ENCODE peak calls at places on chromosomes 11 and 22, in seven cellular contexts. U is IMR-90, R is H9, M is neuronal stem cell, V is H1, Z is mesendoderm, W is trophoblast cell. Q is an unnamed sample. For H3K4me1, the result is how much of the 10 kb centered on the place peaks cover.

GRCh38 chr22:28815729-28816128 is 15.4 kb upstream of the XBP1 start:
- DNase-seq in U (no peak), R (no peak), M (no peak), V (no peak), Z (no peak), W (no peak), Q (no peak)

GRCh38 chr11:109914038-109914437 is 179.2 kb upstream of the ZC3H12C start:
- DNase-seq in U (no peak), R (no peak), M (no peak), V (no peak), Z (peak), W (peak), Q (no peak)

GRCh38 chr11:10746871-10747270 is 4.2 kb upstream of the CTR9 start:
- DNase-seq in U (no peak), R (no peak), M (no peak), V (no peak), Z (no peak), W (peak), Q (no peak)

GRCh38 chr11:117809236-117810055 is 12.4 kb upstream of the DSCAML1 start:
- DNase-seq in U (peak), R (peak), M (peak), V (no peak), Z (peak), W (peak), Q (peak)

GRCh38 chr11:43268161-43268560 is 43.6 kb upstream of the API5 start:
- DNase-seq in U (no peak), R (no peak), M (no peak), V (no peak), Z (no peak), W (no peak), Q (no peak)

GRCh38 chr11:95835351-95835750 is 45.1 kb downstream of the CEP57 start:
- DNase-seq in U (peak), R (no peak), M (no peak), V (no peak), Z (no peak), W (no peak), Q (no peak)

GRCh38 chr11:121553806-121554205 is 101.0 kb upstream of the SORL1-AS1 start:
- DNase-seq in U (peak), R (no peak), M (no peak), V (no peak), Z (no peak), W (peak), Q (no peak)

GRCh38 chr11:32960553-32961164 is 55.0 kb upstream of the DEPDC7 start:
- DNase-seq in U (peak), R (no peak), M (peak), V (no peak), Z (peak), W (peak), Q (peak)

GRCh38 chr11:100791873-100792272 is 104.8 kb downstream of the ARHGAP42 start:
- DNase-seq in U (peak), R (peak), M (no peak), V (peak), Z (peak), W (no peak), Q (no peak)

GRCh38 chr22:39155421-39155820 is 2.9 kb upstream of the CBX7 start:
- DNase-seq in U (no peak), R (no peak), M (no peak), V (no peak), Z (no peak), W (no peak), Q (no peak)

DNA sequence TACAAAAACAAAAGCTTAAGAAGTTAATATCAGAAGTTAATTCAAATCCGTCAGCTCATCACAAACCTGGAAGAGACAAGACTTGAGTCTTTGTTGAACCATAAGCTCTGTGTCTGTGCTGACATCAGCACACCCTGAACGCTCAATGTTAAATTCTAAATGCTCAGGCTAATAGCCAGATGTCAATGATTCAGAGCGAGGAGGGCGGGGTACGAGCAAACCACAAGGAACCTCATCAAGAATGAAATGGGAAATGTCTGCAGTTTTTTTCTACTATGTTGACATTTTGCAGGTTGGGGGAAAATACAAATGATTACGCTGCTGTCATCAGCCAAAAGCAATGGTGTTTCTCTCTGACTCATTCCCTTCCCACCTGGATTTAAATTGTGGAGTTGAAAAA is 1057.2 kb downstream of the NTM start:
- DNase-seq in U (no peak), R (no peak), M (no peak), V (no peak), Z (no peak), W (no peak), Q (no peak)
- H3K23ac ChIP-seq in U (no peak), R (no peak), M (no peak), V (no peak), Z (no peak), W (no peak), Q (no peak)

DNA sequence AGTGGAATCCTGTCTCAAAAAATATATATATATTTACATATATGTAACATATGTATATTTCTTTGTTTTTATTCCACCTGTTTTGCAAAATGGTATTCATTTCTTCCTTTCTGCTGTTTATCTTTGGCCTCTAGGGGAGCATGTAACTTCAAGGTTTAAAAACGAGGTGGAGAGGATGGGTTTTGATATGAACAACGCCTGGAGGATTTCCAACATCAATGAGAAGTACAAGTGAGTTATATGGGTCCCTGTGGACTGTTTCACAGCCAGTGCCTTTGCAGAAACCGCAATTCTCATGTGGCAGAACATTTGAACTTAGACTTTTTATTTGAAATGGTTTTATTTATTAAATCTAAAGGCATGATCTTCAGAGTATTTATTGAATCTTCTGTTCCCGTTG is 81.6 kb upstream of the HORMAD2 start:
- DNase-seq in U (no peak), R (no peak), M (no peak), V (no peak), Z (no peak), W (no peak), Q (no peak)
- H3K4me1 ChIP-seq in U (under half), R (under half), M (under half), V (under half), Z (under half), W (under half), Q (under half)

DNA sequence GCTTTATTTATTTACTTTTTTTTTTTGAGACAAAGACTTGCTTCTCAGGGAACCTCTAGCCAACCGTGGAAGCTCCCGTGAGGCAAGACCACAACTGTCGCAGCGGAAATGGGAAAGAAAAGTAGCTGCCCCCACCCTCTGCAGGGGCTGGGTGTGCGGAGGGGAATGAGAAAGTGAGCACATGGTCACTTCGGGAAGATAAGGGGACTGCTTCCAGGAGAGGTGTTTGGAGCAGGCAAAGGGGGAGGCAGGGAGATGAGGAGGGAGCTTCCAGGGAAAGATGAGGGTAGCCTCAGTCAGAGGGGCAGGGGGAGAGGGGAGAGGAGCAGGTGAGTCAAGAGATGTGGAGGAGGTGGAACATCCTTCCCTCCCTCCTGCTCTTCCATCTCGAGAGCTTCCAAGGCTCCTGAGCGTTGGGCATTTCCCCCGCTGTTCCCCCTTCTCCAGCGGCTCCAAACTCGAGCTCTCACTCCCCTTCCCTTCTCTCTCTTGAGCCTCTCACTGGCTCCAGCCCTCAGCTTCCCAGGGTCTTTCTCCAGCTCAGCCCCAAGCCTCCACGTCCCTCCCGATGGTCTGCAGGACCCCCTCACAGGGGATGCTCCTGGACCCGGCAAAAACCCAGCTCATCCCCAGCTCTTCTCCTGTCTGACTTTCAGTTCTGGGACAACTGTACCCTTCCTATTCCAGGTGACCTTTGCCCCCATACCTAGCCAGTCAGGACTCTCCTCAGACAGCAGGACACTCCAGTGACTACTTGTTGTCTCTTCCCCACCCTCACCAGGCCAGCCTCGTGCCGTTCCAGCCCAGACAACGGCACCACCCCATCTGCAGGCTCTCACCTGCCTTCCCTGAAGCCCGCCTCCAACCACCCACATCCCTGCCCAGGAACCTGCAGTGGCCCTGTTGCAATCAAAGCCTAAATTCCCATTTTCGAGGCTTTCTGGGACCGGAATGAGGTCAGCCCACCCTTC is 4.0 kb downstream of the IL2RB start:
- DNase-seq in U (peak), R (no peak), M (no peak), V (no peak), Z (no peak), W (no peak), Q (peak)
- H3K23ac ChIP-seq in U (no peak), R (no peak), M (no peak), V (no peak), Z (no peak), W (no peak), Q (no peak)

DNA sequence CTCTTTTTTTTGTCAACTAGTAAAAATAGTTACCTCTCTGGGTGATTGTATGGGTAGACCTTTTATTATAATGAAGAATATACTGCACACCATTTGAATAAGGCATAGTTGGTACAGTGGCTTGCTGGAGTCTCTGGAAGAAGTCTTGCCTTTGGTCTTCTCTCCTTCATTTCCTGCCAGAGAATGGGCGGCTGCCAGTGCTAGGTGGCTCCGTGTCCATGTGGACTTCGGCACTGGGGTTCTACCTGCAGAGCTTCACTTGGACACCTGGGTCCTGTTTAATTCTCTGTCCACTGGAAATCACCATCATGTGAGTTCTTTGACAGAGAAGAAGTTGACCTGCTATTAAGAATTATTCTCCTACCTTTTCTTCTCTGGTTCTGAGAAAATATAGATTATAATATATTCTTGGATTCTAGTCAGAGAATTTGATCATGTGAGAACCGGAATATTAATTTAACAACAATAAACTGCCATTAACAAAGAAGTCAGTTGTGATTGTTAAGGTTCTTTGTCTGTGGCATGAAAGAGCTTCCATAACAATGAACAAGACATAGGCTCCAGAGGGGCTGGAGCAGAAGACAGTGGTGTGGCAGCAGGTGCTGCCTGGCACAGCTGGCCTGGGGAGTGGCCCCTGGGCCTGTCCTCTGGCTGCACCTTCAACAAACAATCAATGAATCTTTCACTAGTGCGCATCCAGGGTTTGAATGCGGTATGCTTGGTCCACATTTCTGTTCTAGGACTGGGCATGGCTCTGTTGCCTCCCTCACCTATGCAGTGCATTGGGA is 77.5 kb downstream of the PPFIBP2 start:
- DNase-seq in U (no peak), R (no peak), M (no peak), V (no peak), Z (no peak), W (no peak), Q (no peak)
- H3K4me1 ChIP-seq in U (under half), R (under half), M (under half), V (under half), Z (under half), W (under half), Q (under half)

GRCh38 chr11:639324-639977 is 2.4 kb downstream of the DRD4 start:
- DNase-seq in U (no peak), R (no peak), M (no peak), V (no peak), Z (no peak), W (no peak), Q (no peak)
- H3K23ac ChIP-seq in U (no peak), R (no peak), M (peak), V (no peak), Z (no peak), W (no peak), Q (peak)

DNA sequence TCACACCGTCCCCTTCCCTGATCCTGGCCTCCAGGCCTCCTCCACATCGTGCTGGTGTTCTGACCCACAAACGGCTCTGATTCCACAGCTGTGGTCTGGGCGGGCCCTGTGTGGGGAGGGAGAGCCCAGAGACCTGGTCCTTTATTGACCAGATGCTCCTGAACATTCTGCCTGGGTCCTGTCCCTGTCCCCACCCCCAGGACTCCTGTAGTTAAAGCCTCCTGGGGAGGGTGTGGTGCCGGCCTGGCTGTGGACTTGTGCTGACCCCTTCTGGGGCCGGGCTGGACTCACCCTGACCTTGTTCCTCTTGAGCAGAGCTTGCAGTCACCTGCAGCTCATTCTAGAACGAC is 128.7 kb downstream of the CTTN start:
- DNase-seq in U (no peak), R (no peak), M (no peak), V (no peak), Z (no peak), W (no peak), Q (no peak)
- H3K4me1 ChIP-seq in U (under half), R (under half), M (under half), V (under half), Z (under half), W (under half), Q (under half)

DNA sequence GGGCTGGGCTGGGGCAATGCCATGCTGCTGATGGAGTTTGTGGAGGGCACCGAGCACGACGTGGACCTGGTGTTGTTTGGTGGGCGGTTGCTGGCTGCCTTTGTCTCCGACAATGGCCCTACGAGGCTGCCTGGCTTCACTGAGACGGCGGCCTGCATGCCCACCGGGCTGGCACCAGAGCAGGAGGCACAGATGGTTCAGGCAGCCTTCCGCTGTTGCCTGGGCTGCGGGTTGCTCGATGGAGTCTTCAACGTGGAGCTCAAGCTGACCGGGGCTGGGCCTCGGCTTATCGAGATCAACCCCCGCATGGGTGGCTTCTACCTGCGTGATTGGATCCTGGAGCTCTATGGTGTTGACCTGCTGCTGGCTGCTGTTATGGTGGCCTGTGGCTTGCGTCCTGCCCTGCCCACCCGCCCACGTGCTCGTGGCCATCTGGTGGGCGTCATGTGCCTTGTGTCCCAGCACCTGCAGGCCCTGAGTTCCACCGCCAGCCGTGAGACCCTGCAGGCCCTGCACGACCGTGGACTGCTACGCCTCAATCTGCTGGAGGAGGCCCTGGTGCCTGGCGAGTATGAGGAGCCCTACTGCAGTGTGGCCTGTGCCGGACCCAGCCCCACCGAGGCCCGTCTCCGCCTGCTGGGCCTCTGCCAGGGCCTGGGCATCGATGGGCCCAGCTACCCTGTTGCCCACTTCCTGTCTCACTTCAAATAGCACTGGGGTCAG is 4.2 kb upstream of the RPS6KB2 start:
- DNase-seq in U (no peak), R (no peak), M (no peak), V (no peak), Z (no peak), W (no peak), Q (no peak)
- H3K23ac ChIP-seq in U (no peak), R (no peak), M (peak), V (no peak), Z (no peak), W (no peak), Q (no peak)

GRCh38 chr11:68825603-68826002 is 16.1 kb downstream of the CPT1A start:
- DNase-seq in U (no peak), R (peak), M (no peak), V (no peak), Z (peak), W (peak), Q (no peak)

GRCh38 chr11:68826726-68827125 is 15.0 kb downstream of the CPT1A start:
- DNase-seq in U (no peak), R (no peak), M (no peak), V (no peak), Z (no peak), W (no peak), Q (no peak)

GRCh38 chr11:68827733-68828132 is 14.0 kb downstream of the CPT1A start:
- DNase-seq in U (no peak), R (no peak), M (no peak), V (no peak), Z (no peak), W (no peak), Q (no peak)

GRCh38 chr11:68828957-68829356 is 12.8 kb downstream of the CPT1A start:
- DNase-seq in U (no peak), R (no peak), M (no peak), V (no peak), Z (no peak), W (no peak), Q (no peak)

GRCh38 chr11:68828155-68828931 is 13.4 kb downstream of the CPT1A start:
- DNase-seq in U (no peak), R (no peak), M (no peak), V (no peak), Z (no peak), W (no peak), Q (no peak)
- H3K4me1 ChIP-seq in U (under half), R (under half), M (under half), V (under half), Z (under half), W (under half), Q (under half)

DNA sequence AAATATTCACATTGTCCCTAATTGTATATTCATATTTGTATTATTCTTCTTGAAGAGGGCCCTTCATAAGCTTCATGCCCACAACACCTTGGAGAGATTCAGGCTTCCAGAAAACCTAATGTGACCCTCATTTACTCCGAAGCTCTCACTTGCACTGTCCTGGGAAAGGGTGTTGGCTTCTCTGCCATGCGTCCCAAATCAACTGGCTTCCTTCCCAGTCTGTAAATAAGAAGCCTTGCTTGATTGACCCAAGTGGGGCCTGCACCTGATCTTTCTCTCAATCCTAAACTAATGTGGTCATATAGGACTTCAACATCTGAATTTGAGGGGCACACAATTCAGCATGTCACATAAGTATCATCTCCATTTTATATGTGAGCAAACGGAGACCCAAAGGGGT is 40.5 kb upstream of the ZBTB16 start:
- DNase-seq in U (no peak), R (no peak), M (no peak), V (no peak), Z (no peak), W (no peak), Q (no peak)
- H3K23ac ChIP-seq in U (no peak), R (no peak), M (no peak), V (no peak), Z (no peak), W (no peak), Q (no peak)

GRCh38 chr11:61976813-61977475 is 9.5 kb upstream of the FTH1 start:
- DNase-seq in U (no peak), R (no peak), M (no peak), V (no peak), Z (no peak), W (no peak), Q (no peak)
- H3K4me1 ChIP-seq in U (under half), R (under half), M (under half), V (under half), Z (under half), W (under half), Q (under half)

Q was measured in mesenchymal stem cell.